ENCODE peak calls at places on chromosomes 1 and 21, in ten cellular contexts. One of them, this sample, is unnamed.

GRCh38 chr1:117180571-117180970 is 30.2 kb downstream of the VTCN1 start:
- DNase-seq in WTC11: no peak
- DNase-seq in adipocyte: no peak
- DNase-seq in OCI-LY7: no peak
- DNase-seq in myocyte: no peak
- DNase-seq in activated T-cell treated with anti-CD3 and anti-CD28 coated beads, Interleukin-2, amount 50 U/mL, for 1 hour: no peak
- DNase-seq in T-helper 17 cell: no peak
- DNase-seq in left cardiac atrium: no peak
- DNase-seq in AG08395: no peak
- DNase-seq in cardiac muscle cell: peak; percentile 20
- DNase-seq in this sample: no peak

GRCh38 chr1:156123356-156124196 is 9.1 kb downstream of the LMNA start:
- DNase-seq in myocyte: peak; percentile 100
- DNase-seq in OCI-LY7: no peak
- DNase-seq in T-helper 17 cell: peak; percentile 38
- DNase-seq in WTC11: peak; percentile 68
- DNase-seq in AG08395: peak; percentile 70
- DNase-seq in adipocyte: peak; percentile 96
- DNase-seq in left cardiac atrium: peak; percentile 96
- DNase-seq in cardiac muscle cell: peak; percentile 98
- DNase-seq in activated T-cell treated with anti-CD3 and anti-CD28 coated beads, Interleukin-2, amount 50 U/mL, for 1 hour: peak; percentile 78
- DNase-seq in this sample: peak; percentile 98

GRCh38 chr1:68571499-68571898 is 74.6 kb upstream of the DEPDC1 start:
- DNase-seq in cardiac muscle cell: peak; percentile 38
- DNase-seq in adipocyte: peak; percentile 54
- DNase-seq in OCI-LY7: no peak
- DNase-seq in T-helper 17 cell: no peak
- DNase-seq in myocyte: peak; percentile 28
- DNase-seq in AG08395: no peak
- DNase-seq in activated T-cell treated with anti-CD3 and anti-CD28 coated beads, Interleukin-2, amount 50 U/mL, for 1 hour: no peak
- DNase-seq in left cardiac atrium: no peak
- DNase-seq in WTC11: no peak
- DNase-seq in this sample: no peak

GRCh38 chr21:38930838-38931237 is 125.1 kb downstream of the ETS2 start:
- DNase-seq in left cardiac atrium: no peak
- DNase-seq in cardiac muscle cell: peak; percentile 89
- DNase-seq in myocyte: no peak
- DNase-seq in activated T-cell treated with anti-CD3 and anti-CD28 coated beads, Interleukin-2, amount 50 U/mL, for 1 hour: no peak
- DNase-seq in T-helper 17 cell: no peak
- DNase-seq in adipocyte: peak; percentile 95
- DNase-seq in WTC11: no peak
- DNase-seq in AG08395: peak; percentile 52
- DNase-seq in OCI-LY7: no peak
- DNase-seq in this sample: no peak

GRCh38 chr1:152870831-152871730 is 7.0 kb upstream of the SMCP start:
- DNase-seq in WTC11: peak; percentile 38
- DNase-seq in OCI-LY7: peak; percentile 13
- DNase-seq in left cardiac atrium: no peak
- DNase-seq in T-helper 17 cell: no peak
- DNase-seq in adipocyte: peak; percentile 7
- DNase-seq in activated T-cell treated with anti-CD3 and anti-CD28 coated beads, Interleukin-2, amount 50 U/mL, for 1 hour: no peak
- DNase-seq in cardiac muscle cell: peak; percentile 4
- DNase-seq in myocyte: no peak
- DNase-seq in AG08395: peak; percentile 24
- DNase-seq in this sample: peak; percentile 19

GRCh38 chr21:15005391-15005790 is 59.4 kb downstream of the NRIP1 start:
- DNase-seq in OCI-LY7: no peak
- DNase-seq in myocyte: no peak
- DNase-seq in cardiac muscle cell: no peak
- DNase-seq in WTC11: peak; percentile 72
- DNase-seq in T-helper 17 cell: no peak
- DNase-seq in left cardiac atrium: no peak
- DNase-seq in AG08395: no peak
- DNase-seq in adipocyte: peak; percentile 47
- DNase-seq in activated T-cell treated with anti-CD3 and anti-CD28 coated beads, Interleukin-2, amount 50 U/mL, for 1 hour: peak; percentile 21
- DNase-seq in this sample: no peak

GRCh38 chr1:232897949-232898465 is 52.4 kb upstream of the NTPCR start:
- DNase-seq in cardiac muscle cell: no peak
- DNase-seq in myocyte: no peak
- DNase-seq in activated T-cell treated with anti-CD3 and anti-CD28 coated beads, Interleukin-2, amount 50 U/mL, for 1 hour: no peak
- DNase-seq in AG08395: no peak
- DNase-seq in left cardiac atrium: no peak
- DNase-seq in adipocyte: no peak
- DNase-seq in WTC11: no peak
- DNase-seq in T-helper 17 cell: no peak
- DNase-seq in OCI-LY7: no peak
- DNase-seq in this sample: no peak

GRCh38 chr1:20793236-20793635 is 6.1 kb upstream of the HP1BP3 start:
- DNase-seq in T-helper 17 cell: no peak
- DNase-seq in activated T-cell treated with anti-CD3 and anti-CD28 coated beads, Interleukin-2, amount 50 U/mL, for 1 hour: no peak
- DNase-seq in myocyte: no peak
- DNase-seq in left cardiac atrium: no peak
- DNase-seq in WTC11: no peak
- DNase-seq in OCI-LY7: no peak
- DNase-seq in cardiac muscle cell: no peak
- DNase-seq in adipocyte: no peak
- DNase-seq in AG08395: no peak
- DNase-seq in this sample: no peak

GRCh38 chr1:162404550-162405160 is 7.3 kb downstream of the SH2D1B start:
- DNase-seq in left cardiac atrium: no peak
- DNase-seq in myocyte: peak; percentile 26
- DNase-seq in adipocyte: peak; percentile 57
- DNase-seq in T-helper 17 cell: no peak
- DNase-seq in activated T-cell treated with anti-CD3 and anti-CD28 coated beads, Interleukin-2, amount 50 U/mL, for 1 hour: no peak
- DNase-seq in AG08395: peak; percentile 16
- DNase-seq in OCI-LY7: no peak
- DNase-seq in WTC11: no peak
- DNase-seq in cardiac muscle cell: peak; percentile 74
- DNase-seq in this sample: no peak

GRCh38 chr1:203093754-203094410 is 8.1 kb upstream of the MYOG start:
- DNase-seq in adipocyte: no peak
- DNase-seq in activated T-cell treated with anti-CD3 and anti-CD28 coated beads, Interleukin-2, amount 50 U/mL, for 1 hour: no peak
- DNase-seq in cardiac muscle cell: no peak
- DNase-seq in AG08395: no peak
- DNase-seq in T-helper 17 cell: no peak
- DNase-seq in WTC11: no peak
- DNase-seq in OCI-LY7: no peak
- DNase-seq in myocyte: no peak
- DNase-seq in left cardiac atrium: no peak
- DNase-seq in this sample: no peak

GRCh38 chr1:245180496-245180895 is 25.7 kb downstream of the KIF26B start:
- DNase-seq in OCI-LY7: no peak
- DNase-seq in adipocyte: no peak
- DNase-seq in activated T-cell treated with anti-CD3 and anti-CD28 coated beads, Interleukin-2, amount 50 U/mL, for 1 hour: no peak
- DNase-seq in cardiac muscle cell: no peak
- DNase-seq in left cardiac atrium: no peak
- DNase-seq in T-helper 17 cell: no peak
- DNase-seq in myocyte: peak; percentile 93
- DNase-seq in WTC11: no peak
- DNase-seq in AG08395: no peak
- DNase-seq in this sample: no peak

GRCh38 chr1:171898956-171899355 is 57.7 kb downstream of the DNM3 start:
- DNase-seq in activated T-cell treated with anti-CD3 and anti-CD28 coated beads, Interleukin-2, amount 50 U/mL, for 1 hour: no peak
- DNase-seq in adipocyte: no peak
- DNase-seq in cardiac muscle cell: no peak
- DNase-seq in T-helper 17 cell: no peak
- DNase-seq in myocyte: no peak
- DNase-seq in OCI-LY7: no peak
- DNase-seq in WTC11: peak; percentile 38
- DNase-seq in left cardiac atrium: no peak
- DNase-seq in AG08395: no peak
- DNase-seq in this sample: no peak

GRCh38 chr1:41542196-41542955 is 57.9 kb upstream of the EDN2 start:
- DNase-seq in OCI-LY7: no peak
- DNase-seq in left cardiac atrium: no peak
- DNase-seq in activated T-cell treated with anti-CD3 and anti-CD28 coated beads, Interleukin-2, amount 50 U/mL, for 1 hour: no peak
- DNase-seq in cardiac muscle cell: no peak
- DNase-seq in WTC11: no peak
- DNase-seq in AG08395: no peak
- DNase-seq in T-helper 17 cell: no peak
- DNase-seq in myocyte: peak; percentile 30
- DNase-seq in adipocyte: no peak
- DNase-seq in this sample: no peak

GRCh38 chr1:88946845-88947244 is 45.6 kb downstream of the KYAT3 start:
- DNase-seq in myocyte: no peak
- DNase-seq in AG08395: no peak
- DNase-seq in adipocyte: peak; percentile 3
- DNase-seq in WTC11: no peak
- DNase-seq in activated T-cell treated with anti-CD3 and anti-CD28 coated beads, Interleukin-2, amount 50 U/mL, for 1 hour: no peak
- DNase-seq in T-helper 17 cell: no peak
- DNase-seq in cardiac muscle cell: peak; percentile 28
- DNase-seq in OCI-LY7: no peak
- DNase-seq in left cardiac atrium: no peak
- DNase-seq in this sample: no peak

GRCh38 chr1:14804626-14805025 is 206.1 kb downstream of the KAZN start:
- DNase-seq in myocyte: no peak
- DNase-seq in activated T-cell treated with anti-CD3 and anti-CD28 coated beads, Interleukin-2, amount 50 U/mL, for 1 hour: no peak
- DNase-seq in T-helper 17 cell: no peak
- DNase-seq in WTC11: peak; percentile 58
- DNase-seq in cardiac muscle cell: no peak
- DNase-seq in OCI-LY7: peak; percentile 57
- DNase-seq in left cardiac atrium: no peak
- DNase-seq in adipocyte: no peak
- DNase-seq in AG08395: no peak
- DNase-seq in this sample: no peak

GRCh38 chr1:225999912-226000337 is 782 bp upstream of the SDE2 start:
- DNase-seq in WTC11: no peak
- DNase-seq in AG08395: no peak
- DNase-seq in T-helper 17 cell: no peak
- DNase-seq in myocyte: no peak
- DNase-seq in cardiac muscle cell: peak; percentile 82
- DNase-seq in activated T-cell treated with anti-CD3 and anti-CD28 coated beads, Interleukin-2, amount 50 U/mL, for 1 hour: no peak
- DNase-seq in adipocyte: no peak
- DNase-seq in left cardiac atrium: no peak
- DNase-seq in OCI-LY7: peak; percentile 70
- DNase-seq in this sample: peak; percentile 36

GRCh38 chr1:53285969-53286760 is 41.7 kb downstream of the LRP8 start:
- DNase-seq in AG08395: no peak
- DNase-seq in WTC11: no peak
- DNase-seq in myocyte: no peak
- DNase-seq in left cardiac atrium: no peak
- DNase-seq in adipocyte: no peak
- DNase-seq in T-helper 17 cell: no peak
- DNase-seq in activated T-cell treated with anti-CD3 and anti-CD28 coated beads, Interleukin-2, amount 50 U/mL, for 1 hour: no peak
- DNase-seq in cardiac muscle cell: no peak
- DNase-seq in OCI-LY7: no peak
- DNase-seq in this sample: no peak

GRCh38 chr1:8174807-8175206 is 143.1 kb upstream of the SLC45A1 start:
- DNase-seq in left cardiac atrium: no peak
- DNase-seq in AG08395: no peak
- DNase-seq in myocyte: no peak
- DNase-seq in WTC11: no peak
- DNase-seq in cardiac muscle cell: no peak
- DNase-seq in activated T-cell treated with anti-CD3 and anti-CD28 coated beads, Interleukin-2, amount 50 U/mL, for 1 hour: no peak
- DNase-seq in adipocyte: no peak
- DNase-seq in T-helper 17 cell: no peak
- DNase-seq in OCI-LY7: no peak
- DNase-seq in this sample: no peak

GRCh38 chr21:42466700-42467612 is 29.1 kb downstream of the RSPH1 start:
- DNase-seq in cardiac muscle cell: peak; percentile 37
- DNase-seq in myocyte: peak; percentile 86
- DNase-seq in T-helper 17 cell: no peak
- DNase-seq in adipocyte: peak; percentile 10
- DNase-seq in left cardiac atrium: no peak
- DNase-seq in WTC11: no peak
- DNase-seq in AG08395: peak; percentile 37
- DNase-seq in activated T-cell treated with anti-CD3 and anti-CD28 coated beads, Interleukin-2, amount 50 U/mL, for 1 hour: no peak
- DNase-seq in OCI-LY7: peak; percentile 58
- DNase-seq in this sample: peak; percentile 84

GRCh38 chr1:230807029-230807428 is 59.8 kb downstream of the CAPN9 start:
- DNase-seq in WTC11: no peak
- DNase-seq in OCI-LY7: no peak
- DNase-seq in adipocyte: no peak
- DNase-seq in AG08395: no peak
- DNase-seq in myocyte: no peak
- DNase-seq in left cardiac atrium: peak; percentile 74
- DNase-seq in T-helper 17 cell: no peak
- DNase-seq in activated T-cell treated with anti-CD3 and anti-CD28 coated beads, Interleukin-2, amount 50 U/mL, for 1 hour: no peak
- DNase-seq in cardiac muscle cell: no peak
- DNase-seq in this sample: no peak

GRCh38 chr21:45512626-45513002 is 29.6 kb downstream of the SLC19A1 start:
- DNase-seq in left cardiac atrium: peak; percentile 5
- DNase-seq in T-helper 17 cell: no peak
- DNase-seq in cardiac muscle cell: no peak
- DNase-seq in adipocyte: no peak
- DNase-seq in myocyte: no peak
- DNase-seq in activated T-cell treated with anti-CD3 and anti-CD28 coated beads, Interleukin-2, amount 50 U/mL, for 1 hour: no peak
- DNase-seq in OCI-LY7: no peak
- DNase-seq in AG08395: no peak
- DNase-seq in WTC11: no peak
- DNase-seq in this sample: no peak

GRCh38 chr1:204438628-204439027 is 27.0 kb upstream of the PPP1R15B start:
- DNase-seq in adipocyte: peak; percentile 97
- DNase-seq in left cardiac atrium: peak; percentile 54
- DNase-seq in T-helper 17 cell: no peak
- DNase-seq in activated T-cell treated with anti-CD3 and anti-CD28 coated beads, Interleukin-2, amount 50 U/mL, for 1 hour: no peak
- DNase-seq in WTC11: no peak
- DNase-seq in AG08395: peak; percentile 98
- DNase-seq in myocyte: peak; percentile 97
- DNase-seq in OCI-LY7: no peak
- DNase-seq in cardiac muscle cell: peak; percentile 97
- DNase-seq in this sample: peak; percentile 67

GRCh38 chr1:98179159-98179558 is 258.3 kb upstream of the DPYD start:
- DNase-seq in T-helper 17 cell: no peak
- DNase-seq in activated T-cell treated with anti-CD3 and anti-CD28 coated beads, Interleukin-2, amount 50 U/mL, for 1 hour: no peak
- DNase-seq in adipocyte: no peak
- DNase-seq in WTC11: no peak
- DNase-seq in cardiac muscle cell: no peak
- DNase-seq in OCI-LY7: no peak
- DNase-seq in myocyte: no peak
- DNase-seq in left cardiac atrium: no peak
- DNase-seq in AG08395: no peak
- DNase-seq in this sample: no peak

This sample was measured in Caki2.